ENCODE peak calls at places on chromosomes 4 and X, in seven cellular contexts. V, I, T, E, F, A and B are unnamed samples.
A peak's percentile ranks its signal among the peaks of the same experiment; 100 is the strongest.

GRCh38 chrX:112888916-112889315 is 48.3 kb upstream of the AMOT start:
- DNase-seq in F (no peak), I (no peak), A (no peak), V (no peak), E (no peak), T (no peak), B (no peak)

GRCh38 chrX:68506649-68507048 is 7.8 kb downstream of the YIPF6 start:
- DNase-seq in I (no peak), V (no peak), A (no peak), E (no peak), T (no peak), F (no peak), B (no peak)

GRCh38 chr4:94534401-94535312 is 82.9 kb downstream of the PDLIM5 start:
- DNase-seq in A (no peak), F (no peak), I (no peak), V (no peak), T (no peak), E (no peak), B (no peak)

GRCh38 chrX:33204889-33205288 is 6.5 kb downstream of the DMD start:
- DNase-seq in V (no peak), I (no peak), T (no peak), E (no peak), A (no peak), F (no peak), B (no peak)

GRCh38 chr4:84503495-84504437 is 4.7 kb upstream of the NKX6-1 start:
- DNase-seq in T (no peak), A (no peak), V (peak; percentile 63), F (peak; percentile 65), I (peak; percentile 70), E (no peak), B (no peak)

GRCh38 chr4:126242679-126243390 is 928.1 kb downstream of the FAT4 start:
- DNase-seq in A (no peak), F (no peak), T (no peak), E (no peak), V (no peak), I (peak; percentile 88), B (no peak)

GRCh38 chr4:48141048-48141447 is 7.0 kb upstream of the TXK start:
- DNase-seq in F (peak; percentile 48), E (no peak), V (peak; percentile 69), A (no peak), T (no peak), I (peak; percentile 71), B (no peak)

GRCh38 chr4:25860586-25861421 is 2.0 kb downstream of the SEL1L3 start:
- DNase-seq in T (peak; percentile 6), A (no peak), E (no peak), F (no peak), V (peak; percentile 73), I (no peak), B (no peak)

GRCh38 chr4:150268444-150268843 is 190.2 kb downstream of the DCLK2 start:
- DNase-seq in V (no peak), E (no peak), I (no peak), T (no peak), A (no peak), F (no peak), B (no peak)

GRCh38 chr4:171334549-171334948 is 478.7 kb upstream of the GALNTL6 start:
- DNase-seq in V (no peak), F (no peak), I (no peak), T (no peak), E (no peak), A (no peak), B (no peak)

GRCh38 chr4:81376720-81377119 is 95.0 kb downstream of the RASGEF1B start:
- DNase-seq in T (no peak), A (no peak), V (no peak), E (no peak), I (no peak), F (no peak), B (no peak)

GRCh38 chrX:40933132-40934078 is 151.8 kb upstream of the USP9X start:
- DNase-seq in F (peak; percentile 30), T (no peak), A (no peak), E (no peak), I (peak; percentile 87), V (no peak), B (no peak)

GRCh38 chr4:10587697-10588096 is 96.9 kb downstream of the CLNK start:
- DNase-seq in V (no peak), A (no peak), T (no peak), F (no peak), I (no peak), E (no peak), B (no peak)

GRCh38 chrX:653316-653715 is 22.7 kb downstream of the SHOX start:
- DNase-seq in E (no peak), A (no peak), T (no peak), V (no peak), I (no peak), F (no peak), B (no peak)

GRCh38 chr4:105472871-105473339 is 957 bp downstream of the PPA2 start:
- DNase-seq in I (no peak), V (no peak), T (no peak), A (no peak), F (peak; percentile 40), E (no peak), B (no peak)

GRCh38 chr4:43410636-43411035 is 518.1 kb downstream of the GRXCR1 start:
- DNase-seq in V (no peak), T (no peak), F (no peak), A (no peak), I (no peak), E (no peak), B (no peak)

GRCh38 chr4:147836807-147837206 is 104.9 kb downstream of the ARHGAP10 start:
- DNase-seq in F (no peak), V (no peak), T (no peak), I (no peak), A (no peak), E (no peak), B (no peak)
- H3K4me1 ChIP-seq in F (peaks cover 11% of the 10 kb centered on the region), V (no peaks in the 10 kb centered on the region), T (peaks cover 13% of the 10 kb centered on the region), I (peaks cover 9% of the 10 kb centered on the region), A (peaks cover 74% of the 10 kb centered on the region), E (no peaks in the 10 kb centered on the region), B (no peaks in the 10 kb centered on the region)

DNA sequence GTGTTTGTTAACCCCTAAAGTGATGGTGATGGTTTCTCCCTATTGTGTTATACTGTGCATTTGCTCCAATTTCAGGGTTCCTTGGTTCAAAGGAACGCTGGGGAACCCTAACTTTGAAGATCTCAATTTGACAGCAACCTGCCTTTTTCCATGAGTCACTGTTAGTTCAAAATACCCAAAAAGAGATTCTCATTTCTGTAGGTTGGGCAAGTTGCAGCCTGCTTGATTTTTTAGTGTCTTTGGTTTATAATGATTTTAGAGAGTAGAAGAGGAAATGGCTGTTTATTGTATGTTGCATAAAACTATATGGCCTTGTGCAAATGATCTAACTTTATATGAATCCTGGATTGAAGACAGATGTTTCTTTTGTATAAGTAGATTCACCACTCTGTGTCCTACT is 23.1 kb downstream of the GAB1 start:
- DNase-seq in I (peak; percentile 87), A (no peak), V (no peak), T (no peak), E (no peak), F (no peak), B (no peak)
- H3K4me1 ChIP-seq in I (peaks cover 80% of the 10 kb centered on the region), A (peaks cover 90% of the 10 kb centered on the region), V (peaks cover 89% of the 10 kb centered on the region), T (peaks cover 54% of the 10 kb centered on the region), E (peaks cover 17% of the 10 kb centered on the region), F (peaks cover 62% of the 10 kb centered on the region), B (peaks cover 11% of the 10 kb centered on the region)

GRCh38 chr4:186244835-186245234 is 17.5 kb downstream of the KLKB1 start:
- DNase-seq in T (no peak), I (no peak), F (no peak), V (no peak), E (no peak), A (no peak), B (no peak)
- H3K4me1 ChIP-seq in T (no peaks in the 10 kb centered on the region), I (no peaks in the 10 kb centered on the region), F (no peaks in the 10 kb centered on the region), V (no peaks in the 10 kb centered on the region), E (peaks cover 16% of the 10 kb centered on the region), A (no peaks in the 10 kb centered on the region), B (peaks cover 1% of the 10 kb centered on the region)

DNA sequence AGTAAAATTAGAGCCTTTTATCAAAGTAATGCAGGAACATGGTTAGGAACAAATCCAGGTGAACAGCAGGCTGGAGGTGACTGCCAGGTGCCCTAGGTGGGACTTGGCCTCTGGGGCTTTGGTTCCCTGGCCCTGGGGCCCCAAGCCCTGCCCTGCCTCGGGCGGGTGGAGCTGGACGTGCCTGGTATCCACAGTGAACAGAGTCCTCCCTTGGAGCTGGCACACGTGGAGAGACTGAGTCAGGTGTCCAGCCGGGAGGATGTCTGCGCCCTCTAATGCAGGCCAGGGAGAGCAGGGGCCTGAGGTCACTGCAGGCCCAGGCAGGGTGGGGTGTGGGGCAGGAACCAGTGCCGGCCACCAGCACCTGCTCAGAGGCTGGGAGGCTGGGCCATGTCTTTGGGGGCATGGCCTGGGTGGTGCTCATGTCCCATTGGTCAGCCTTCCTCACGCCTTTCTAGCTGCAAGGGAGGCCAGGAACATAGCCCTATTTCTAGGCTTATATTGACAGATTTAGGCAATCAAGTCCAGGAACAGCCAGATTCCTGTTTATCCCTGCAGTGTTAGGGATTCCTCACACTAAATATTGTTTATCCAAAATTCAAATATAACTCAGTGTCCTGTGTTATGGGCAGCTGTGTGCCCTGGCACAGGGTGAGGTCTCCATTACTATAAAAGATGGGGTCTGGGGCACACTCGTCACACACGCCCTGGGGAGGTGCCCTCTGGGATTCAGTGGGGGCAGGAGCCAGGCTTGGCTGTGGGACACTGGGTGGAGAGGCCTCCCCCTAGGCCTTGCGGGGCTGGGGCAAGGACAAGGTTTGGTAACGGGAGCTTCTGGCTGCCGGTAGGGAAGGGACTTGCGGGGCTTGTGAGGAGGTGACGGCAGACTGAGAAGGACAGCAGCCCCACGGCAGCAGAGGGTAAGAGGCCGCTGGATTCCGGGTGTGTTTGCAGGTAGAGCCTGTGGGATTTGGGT is 14.3 kb upstream of the NAT8L start:
- DNase-seq in F (no peak), I (no peak), A (no peak), V (no peak), T (no peak), E (no peak), B (no peak)
- H3K4me1 ChIP-seq in F (no peaks in the 10 kb centered on the region), I (peaks cover 6% of the 10 kb centered on the region), A (peaks cover 28% of the 10 kb centered on the region), V (peaks cover 8% of the 10 kb centered on the region), T (peaks cover 21% of the 10 kb centered on the region), E (peaks cover 4% of the 10 kb centered on the region), B (no peaks in the 10 kb centered on the region)

GRCh38 chr4:158758142-158758541 is 10.7 kb upstream of the FNIP2 start:
- DNase-seq in A (no peak), F (no peak), E (no peak), T (no peak), V (no peak), I (no peak), B (no peak)

GRCh38 chr4:158760866-158761265 is 8.0 kb upstream of the FNIP2 start:
- DNase-seq in T (no peak), F (no peak), V (no peak), A (no peak), I (no peak), E (no peak), B (no peak)

GRCh38 chr4:158756588-158756987 is 12.2 kb upstream of the FNIP2 start:
- DNase-seq in A (no peak), I (no peak), E (no peak), F (no peak), V (no peak), T (no peak), B (no peak)

GRCh38 chr4:158754385-158755180 is 14.2 kb upstream of the FNIP2 start:
- DNase-seq in T (no peak), A (no peak), V (no peak), F (no peak), E (no peak), I (no peak), B (no peak)

DNA sequence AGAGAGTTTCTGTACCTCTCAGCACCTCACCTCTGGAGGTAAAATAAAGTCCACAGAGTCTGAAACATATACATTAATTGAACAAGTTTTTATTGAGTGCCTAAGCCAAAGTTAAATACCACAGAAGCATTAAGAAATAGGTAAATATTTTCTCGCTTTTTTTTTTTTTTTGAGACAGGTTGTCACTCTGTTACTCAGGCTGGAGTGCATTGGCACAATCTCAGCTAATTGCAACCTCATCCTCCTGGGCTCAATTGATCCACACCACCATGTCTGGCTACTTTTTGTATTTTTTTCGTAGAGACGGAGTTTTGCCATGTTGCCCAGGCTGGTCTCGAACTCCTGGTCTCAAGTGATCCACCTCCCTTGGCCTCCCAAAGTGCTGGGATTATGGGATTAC is 10.1 kb upstream of the FNIP2 start:
- DNase-seq in E (no peak), V (no peak), T (no peak), A (no peak), I (no peak), F (no peak), B (no peak)
- H3K4me1 ChIP-seq in E (no peaks in the 10 kb centered on the region), V (no peaks in the 10 kb centered on the region), T (no peaks in the 10 kb centered on the region), A (no peaks in the 10 kb centered on the region), I (no peaks in the 10 kb centered on the region), F (no peaks in the 10 kb centered on the region), B (no peaks in the 10 kb centered on the region)